ENCODE peak calls at places on chromosome 10, in nine cellular contexts. K, P, B, Z, J, C, F, T and M are unnamed samples.

GRCh38 chr10:102450124-102450373 is 1.3 kb downstream of the C10orf95 start:
- DNase-seq in K (no peak), P (no peak), B (no peak), Z (no peak), J (no peak), C (no peak), F (no peak), T (no peak), M (no peak)

GRCh38 chr10:75660833-75661232 is 229.4 kb downstream of the LRMDA start:
- DNase-seq in K (no peak), P (no peak), B (no peak), Z (no peak), J (peak), C (no peak), F (no peak), T (no peak), M (no peak)

GRCh38 chr10:5036511-5036910 is 32.9 kb upstream of the AKR1C2 start:
- DNase-seq in K (no peak), P (no peak), B (no peak), Z (no peak), J (no peak), C (no peak), F (no peak), T (no peak), M (no peak)

GRCh38 chr10:46019541-46020343 is 10.7 kb downstream of the NCOA4 start:
- DNase-seq in K (no peak), P (no peak), B (no peak), Z (no peak), J (no peak), C (no peak), F (no peak), T (no peak), M (no peak)

GRCh38 chr10:75982611-75983369 is 551.4 kb downstream of the LRMDA start:
- DNase-seq in K (no peak), P (no peak), B (peak), Z (peak), J (no peak), C (no peak), F (no peak), T (no peak), M (no peak)

GRCh38 chr10:63157845-63158624 is 24.9 kb downstream of the NRBF2 start:
- DNase-seq in K (peak), P (peak), B (peak), Z (peak), J (no peak), C (peak), F (peak), T (peak), M (peak)

GRCh38 chr10:21978191-21978862 is 25.2 kb downstream of the DNAJC1 start:
- DNase-seq in K (no peak), P (no peak), B (peak), Z (no peak), J (no peak), C (no peak), F (no peak), T (no peak), M (no peak)

GRCh38 chr10:6695519-6695918 is 115.4 kb upstream of the PRKCQ start:
- DNase-seq in K (no peak), P (no peak), B (no peak), Z (no peak), J (no peak), C (no peak), F (no peak), T (no peak), M (no peak)

GRCh38 chr10:110336111-110336721 is 31.5 kb upstream of the SMNDC1 start:
- DNase-seq in K (no peak), P (no peak), B (peak), Z (peak), J (no peak), C (no peak), F (no peak), T (no peak), M (no peak)

GRCh38 chr10:131676046-131676445 is 224.8 kb upstream of the PPP2R2D start:
- DNase-seq in K (no peak), P (no peak), B (no peak), Z (no peak), J (no peak), C (no peak), F (no peak), T (no peak), M (no peak)

GRCh38 chr10:3195286-3195685 is 22.7 kb upstream of the PITRM1 start:
- DNase-seq in K (no peak), P (no peak), B (no peak), Z (no peak), J (no peak), C (no peak), F (no peak), T (no peak), M (no peak)